ENCODE peak calls at places on chromosomes 3 and 15, in five cellular contexts. T, A, P, G and M are unnamed samples.

GRCh38 chr15:59329570-59330350 is 42.9 kb downstream of the MYO1E start:
- DNase-seq in A (peak; percentile 90), G (no peak), T (no peak), P (no peak), M (no peak)

GRCh38 chr3:130849111-130849552 is 44.8 kb upstream of the ATP2C1 start:
- DNase-seq in A (no peak), P (no peak), G (no peak), T (no peak), M (no peak)

GRCh38 chr3:3178498-3179328 is 778 bp downstream of the CRBN start:
- DNase-seq in G (peak; percentile 11), P (no peak), A (no peak), T (no peak), M (no peak)

GRCh38 chr15:89399390-89400120 is 64.9 kb upstream of the POLG start:
- DNase-seq in A (peak; percentile 37), P (no peak), T (no peak), G (no peak), M (no peak)

GRCh38 chr15:57334257-57334656 is 42.0 kb upstream of the CGNL1 start:
- DNase-seq in P (no peak), G (peak; percentile 64), T (no peak), A (peak; percentile 37), M (no peak)

GRCh38 chr15:69627548-69628158 is 175.0 kb downstream of the RPLP1 start:
- DNase-seq in G (no peak), T (no peak), P (no peak), A (no peak), M (no peak)

GRCh38 chr15:31390777-31391486 is 64.3 kb downstream of the KLF13 start:
- DNase-seq in T (no peak), P (no peak), A (no peak), G (peak; percentile 78), M (no peak)

GRCh38 chr3:157077565-157077991 is 82.4 kb downstream of the CCNL1 start:
- DNase-seq in G (peak; percentile 29), P (no peak), T (no peak), A (peak; percentile 76), M (peak; percentile 82)

GRCh38 chr3:169268286-169268776 is 395.2 kb downstream of the MECOM start:
- DNase-seq in A (no peak), P (no peak), T (no peak), G (no peak), M (no peak)

GRCh38 chr3:9914559-9915251 is 2.2 kb upstream of the IL17RC start:
- DNase-seq in T (no peak), G (no peak), P (no peak), A (no peak), M (no peak)

GRCh38 chr3:182509844-182510460 is 283.4 kb upstream of the ATP11B start:
- DNase-seq in T (no peak), G (no peak), A (no peak), P (no peak), M (no peak)

GRCh38 chr3:18378218-18378617 is 46.9 kb downstream of the SATB1 start:
- DNase-seq in G (no peak), T (no peak), P (no peak), A (no peak), M (no peak)

GRCh38 chr3:28226020-28226419 is 15.4 kb upstream of the CMC1 start:
- DNase-seq in P (no peak), G (no peak), A (no peak), T (no peak), M (no peak)

GRCh38 chr3:151169700-151170224 is 33.3 kb downstream of the GPR171 start:
- DNase-seq in P (no peak), T (peak; percentile 30), A (peak; percentile 30), G (no peak), M (peak; percentile 74)

GRCh38 chr3:105145516-105145915 is 221.2 kb upstream of the ALCAM start:
- DNase-seq in P (no peak), T (no peak), G (no peak), A (no peak), M (no peak)

GRCh38 chr15:55916666-55917409 is 76.6 kb downstream of the NEDD4 start:
- DNase-seq in P (no peak), A (peak; percentile 90), G (no peak), T (no peak), M (no peak)

GRCh38 chr3:17424137-17424536 is 318.3 kb downstream of the TBC1D5 start:
- DNase-seq in P (no peak), T (no peak), A (peak; percentile 55), G (no peak), M (no peak)

GRCh38 chr3:59517448-59517847 is 467.6 kb upstream of the CFAP20DC start:
- DNase-seq in A (no peak), G (no peak), P (no peak), T (no peak), M (no peak)

GRCh38 chr3:135981701-135982403 is 16.3 kb downstream of the PPP2R3A start:
- DNase-seq in T (no peak), A (peak; percentile 18), P (no peak), G (no peak), M (no peak)

GRCh38 chr3:117441851-117442250 is 732.3 kb downstream of the TUSC7 start:
- DNase-seq in T (no peak), G (no peak), A (no peak), P (no peak), M (no peak)

GRCh38 chr3:34998905-34999304 is 640.4 kb upstream of the ARPP21 start:
- DNase-seq in T (no peak), P (no peak), G (no peak), A (no peak), M (no peak)

GRCh38 chr3:32045091-32045964 is 61.1 kb upstream of the GPD1L start:
- DNase-seq in P (no peak), A (peak; percentile 45), G (peak; percentile 23), T (no peak), M (no peak)

GRCh38 chr15:69576035-69576526 is 123.5 kb downstream of the RPLP1 start:
- DNase-seq in A (peak; percentile 64), P (peak; percentile 50), G (no peak), T (peak; percentile 58), M (peak; percentile 45)

GRCh38 chr15:39333393-39333792 is 247.5 kb upstream of the THBS1 start:
- DNase-seq in P (no peak), T (no peak), A (no peak), G (no peak), M (no peak)

GRCh38 chr15:39498642-39499041 is 82.2 kb upstream of the THBS1 start:
- DNase-seq in P (no peak), T (no peak), G (no peak), A (no peak), M (no peak)

GRCh38 chr3:17195192-17195611 is 310.4 kb downstream of the PLCL2 start:
- DNase-seq in P (no peak), A (peak; percentile 39), G (peak; percentile 65), T (no peak), M (no peak)

DNA sequence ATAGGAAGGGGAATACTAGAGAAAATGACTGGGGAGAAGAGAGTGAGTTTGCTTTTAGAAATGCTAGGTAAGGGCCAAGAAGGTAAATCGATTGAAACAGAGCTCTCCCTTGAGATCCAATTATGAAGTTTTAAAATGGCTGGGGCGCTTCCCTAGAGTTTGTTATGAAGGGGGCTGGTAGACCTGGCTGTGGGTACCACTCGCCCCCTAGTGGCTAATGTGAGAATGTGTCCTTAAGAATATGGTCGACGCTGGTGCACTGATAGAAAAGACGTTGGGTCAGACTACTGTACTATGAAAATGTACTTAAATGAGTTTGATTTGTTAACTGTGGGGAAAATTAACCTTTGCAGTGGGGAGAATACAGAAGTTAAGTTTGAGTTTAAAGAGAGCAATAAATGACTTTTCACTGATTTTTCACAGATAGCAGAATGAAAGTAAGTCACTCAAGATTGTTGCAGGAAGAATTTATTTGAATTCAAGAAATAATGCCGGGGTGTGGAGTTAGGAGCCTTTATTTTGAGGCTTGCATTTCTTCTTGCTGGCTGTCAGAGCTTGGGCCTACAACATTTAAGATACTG is 9.2 kb downstream of the TMPRSS7 start:
- DNase-seq in A (peak; percentile 88), G (peak; percentile 67), T (no peak), P (peak; percentile 3), M (peak; percentile 23)
- H3K4me3 ChIP-seq in A (peak overlapping the region; percentile 56), G (no peak overlapping the region), T (no peak overlapping the region), P (no peak overlapping the region), M (no peak overlapping the region)

DNA sequence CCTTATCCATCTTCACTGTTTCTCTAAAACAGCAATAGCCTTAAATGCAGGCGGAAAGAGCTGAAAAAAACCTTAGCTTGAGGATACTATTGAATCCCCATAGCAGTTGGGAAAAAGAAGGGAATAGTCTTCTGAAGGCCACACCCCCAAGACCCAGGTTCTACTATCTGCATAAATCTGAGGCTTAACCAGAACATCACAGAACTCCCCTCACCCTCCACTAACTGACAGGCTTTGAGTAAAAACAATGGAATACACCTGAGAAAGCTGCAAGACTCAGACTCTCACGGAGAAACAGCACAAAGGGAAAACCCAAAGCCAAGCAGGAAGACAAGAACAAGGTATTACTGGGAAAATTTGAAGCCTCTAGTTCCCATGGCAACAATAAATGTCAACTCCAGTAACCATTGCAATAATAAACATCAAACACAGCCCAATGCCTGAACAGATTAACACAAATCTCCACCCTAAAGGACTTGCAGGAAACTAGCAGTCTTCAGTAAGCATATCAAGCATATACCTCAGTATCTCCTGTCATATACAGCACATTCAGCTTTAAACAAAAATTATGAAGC is 56.4 kb downstream of the TMCC1 start:
- DNase-seq in P (no peak), T (no peak), G (no peak), A (peak; percentile 6), M (no peak)
- H3K4me3 ChIP-seq in P (no peak overlapping the region), T (no peak overlapping the region), G (no peak overlapping the region), A (no peak overlapping the region), M (no peak overlapping the region)

DNA sequence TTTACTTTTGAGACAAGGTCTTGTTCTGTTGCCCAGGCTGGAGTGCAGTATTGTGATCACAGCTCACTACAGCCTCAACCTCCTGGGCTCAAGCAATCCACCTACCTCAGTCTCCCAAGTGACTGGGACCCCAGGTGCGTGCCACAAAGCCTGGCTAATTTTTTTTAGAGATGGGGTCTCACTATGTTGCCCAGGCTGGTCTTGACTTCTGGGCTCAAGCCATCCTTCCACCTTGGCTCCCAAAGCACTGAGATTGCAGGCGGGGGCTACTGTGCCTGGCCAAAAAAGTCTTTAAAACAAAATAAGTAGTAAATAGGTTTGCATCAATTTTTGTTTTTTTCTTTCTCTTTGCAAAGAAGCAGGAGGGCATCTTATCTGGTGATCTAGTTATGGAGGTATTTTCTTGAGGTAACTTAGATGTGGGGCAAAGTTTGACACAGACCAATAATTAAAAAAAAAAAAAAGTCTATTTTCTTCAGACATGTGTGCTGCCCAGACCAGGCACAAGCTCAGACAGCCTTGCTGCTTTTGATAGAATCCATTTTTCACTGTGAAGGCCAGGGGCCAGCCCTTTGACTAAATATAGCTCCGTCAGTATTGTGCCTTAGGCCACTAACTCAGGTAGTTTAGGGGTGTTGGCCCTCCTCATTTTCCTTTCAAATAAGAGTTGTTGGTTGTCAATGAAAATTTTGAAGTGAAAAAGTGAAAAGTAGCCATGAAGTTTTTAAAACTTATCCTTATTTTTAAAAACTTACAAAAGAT is 2.5 kb downstream of the ARL6IP5 start:
- DNase-seq in G (no peak), A (no peak), P (no peak), T (no peak), M (no peak)
- H3K4me3 ChIP-seq in G (no peak overlapping the region), A (peak overlapping the region; percentile 93), P (peak overlapping the region; percentile 54), T (peak overlapping the region; percentile 67), M (peak overlapping the region; percentile 95)

GRCh38 chr3:51382947-51383578 is 2.0 kb upstream of the MANF start:
- DNase-seq in A (no peak), T (no peak), P (no peak), G (no peak), M (peak; percentile 43)

GRCh38 chr3:51382076-51382745 is 2.9 kb upstream of the MANF start:
- DNase-seq in P (no peak), T (no peak), A (no peak), G (peak; percentile 60), M (no peak)

GRCh38 chr3:51385621-51386091 is 565 bp downstream of the MANF start:
- DNase-seq in G (no peak), T (no peak), A (peak; percentile 47), P (no peak), M (no peak)

GRCh38 chr3:51384730-51385473 is at the start of gene MANF:
- DNase-seq in P (peak; percentile 97), G (peak; percentile 99), T (peak; percentile 97), A (peak; percentile 99), M (peak; percentile 99)

GRCh38 chr3:51384145-51384729 is 854 bp upstream of the MANF start:
- DNase-seq in A (peak; percentile 66), T (no peak), G (peak; percentile 31), P (peak; percentile 6), M (no peak)
- H3K4me3 ChIP-seq in A (peak overlapping the region; percentile 98), T (peak overlapping the region; percentile 87), G (peak overlapping the region; percentile 74), P (peak overlapping the region; percentile 99), M (peak overlapping the region; percentile 77)